ENCODE peak calls at places on chromosomes 6 and 20, in nine cellular contexts. V is hepatocyte; B is CD8-positive, alpha-beta T cell; Q is brain microvascular endothelial cell; U is progenitor cell of endocrine pancreas; Z is mesothelial cell of epicardium; O is heart right ventricle; Y is cardiac fibroblast; X is B cell. K is an unnamed sample.

GRCh38 chr6:122798099-122798641 is 9.1 kb downstream of the SMPDL3A start:
- DNase-seq in Y (peak; percentile 82), V (peak; percentile 87), B (no peak), X (no peak), O (no peak), Q (peak; percentile 76), U (no peak), Z (no peak), K (no peak)

GRCh38 chr6:44094403-44095242 is 32.6 kb downstream of the MRPL14 start:
- DNase-seq in O (no peak), Q (no peak), U (no peak), X (no peak), V (peak; percentile 64), B (no peak), Y (no peak), Z (no peak), K (no peak)

GRCh38 chr6:33787336-33787953 is 1.5 kb downstream of the LEMD2 start:
- DNase-seq in O (no peak), U (no peak), Z (no peak), X (no peak), Y (peak; percentile 53), B (no peak), V (no peak), Q (no peak), K (no peak)

GRCh38 chr20:37360515-37361115 is 14.7 kb downstream of the SRC start:
- DNase-seq in B (no peak), U (no peak), X (no peak), Y (no peak), O (no peak), Q (no peak), V (no peak), Z (no peak), K (no peak)

GRCh38 chr6:138690975-138691594 is 82.5 kb upstream of the CCDC28A start:
- DNase-seq in Y (no peak), O (no peak), X (no peak), Q (no peak), B (no peak), Z (no peak), U (no peak), V (no peak), K (no peak)

GRCh38 chr6:139777202-139777970 is 402.9 kb upstream of the CITED2 start:
- DNase-seq in V (no peak), Q (no peak), Y (no peak), Z (no peak), X (no peak), O (no peak), U (no peak), B (no peak), K (no peak)

GRCh38 chr20:57657537-57658446 is 37.6 kb upstream of the ZBP1 start:
- DNase-seq in Y (no peak), X (peak; percentile 35), Q (no peak), O (peak; percentile 44), Z (peak; percentile 17), U (no peak), B (peak; percentile 85), V (no peak), K (peak; percentile 59)

GRCh38 chr6:31287621-31288020 is 15.7 kb upstream of the HLA-C start:
- DNase-seq in U (no peak), B (no peak), X (no peak), O (no peak), Y (no peak), Q (no peak), Z (no peak), V (no peak), K (no peak)

GRCh38 chr6:127118505-127119360 is at the start of gene RSPO3:
- DNase-seq in Y (peak; percentile 52), Q (peak; percentile 21), X (peak; percentile 17), V (peak; percentile 44), U (peak; percentile 15), B (no peak), O (no peak), Z (peak; percentile 26), K (peak; percentile 72)

GRCh38 chr6:167409689-167410088 is 84.8 kb downstream of the TTLL2 start:
- DNase-seq in Y (no peak), Q (no peak), V (no peak), X (no peak), U (no peak), B (no peak), Z (no peak), O (no peak), K (no peak)

GRCh38 chr6:27608916-27609883 is 136.3 kb upstream of the ZNF184 start:
- DNase-seq in Y (peak; percentile 88), U (no peak), Q (peak; percentile 77), Z (no peak), B (no peak), X (no peak), O (no peak), V (peak; percentile 79), K (no peak)

GRCh38 chr6:141359953-141360352 is 772.8 kb upstream of the GJE1 start:
- DNase-seq in B (no peak), V (no peak), U (no peak), Q (peak; percentile 57), Y (peak; percentile 29), Z (no peak), X (no peak), O (peak; percentile 6), K (no peak)

GRCh38 chr6:4803343-4803744 is 27.1 kb downstream of the CDYL start:
- DNase-seq in Q (no peak), V (no peak), Z (no peak), O (no peak), Y (no peak), B (no peak), X (no peak), U (no peak), K (no peak)

GRCh38 chr20:1391640-1392442 is 1.0 kb downstream of the FKBP1A start:
- DNase-seq in U (no peak), Q (no peak), X (no peak), V (peak; percentile 30), O (no peak), Z (no peak), B (no peak), Y (peak; percentile 37), K (no peak)

GRCh38 chr6:147507162-147508072 is 1.1 kb upstream of the SAMD5 start:
- DNase-seq in Z (no peak), Y (peak; percentile 7), U (peak; percentile 23), X (no peak), Q (peak; percentile 16), B (no peak), V (peak; percentile 34), O (no peak), K (no peak)

GRCh38 chr20:22438926-22439325 is 145.4 kb downstream of the FOXA2 start:
- DNase-seq in O (no peak), X (no peak), U (no peak), V (no peak), B (no peak), Y (no peak), Q (no peak), Z (no peak), K (no peak)
- TF ChIP-seq CTCF in O (no peak), X (no peak), U (peak; percentile 46), V (peak; percentile 12), B (no peak), Y (peak; percentile 16), Q (no peak), Z (no peak), K (peak; percentile 53)

DNA sequence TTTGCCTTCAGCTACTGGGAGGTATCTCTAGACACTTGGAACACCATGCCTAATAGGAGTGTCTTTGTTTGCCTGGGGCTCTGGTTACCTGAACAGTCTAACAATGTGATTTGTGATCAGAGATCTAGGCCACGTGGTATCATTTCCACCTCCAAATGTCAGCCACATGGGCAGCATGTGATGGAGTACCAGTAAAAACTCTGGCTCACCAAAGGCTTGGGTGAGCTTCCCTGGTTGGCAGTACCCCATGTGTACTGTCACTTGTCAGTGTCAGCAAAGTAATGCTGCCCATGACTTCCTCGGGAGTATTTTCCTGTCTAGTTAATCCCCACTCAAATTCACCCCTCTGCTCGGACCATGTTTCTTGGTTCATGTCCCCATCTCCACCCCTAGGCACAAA is 195.2 kb upstream of the LRFN2 start:
- DNase-seq in Z (no peak), B (no peak), V (no peak), O (no peak), U (no peak), X (no peak), Q (no peak), Y (no peak), K (no peak)
- TF ChIP-seq CTCF in Z (no peak), B (no peak), V (no peak), O (no peak), U (no peak), X (no peak), Q (no peak), Y (no peak), K (no peak)

DNA sequence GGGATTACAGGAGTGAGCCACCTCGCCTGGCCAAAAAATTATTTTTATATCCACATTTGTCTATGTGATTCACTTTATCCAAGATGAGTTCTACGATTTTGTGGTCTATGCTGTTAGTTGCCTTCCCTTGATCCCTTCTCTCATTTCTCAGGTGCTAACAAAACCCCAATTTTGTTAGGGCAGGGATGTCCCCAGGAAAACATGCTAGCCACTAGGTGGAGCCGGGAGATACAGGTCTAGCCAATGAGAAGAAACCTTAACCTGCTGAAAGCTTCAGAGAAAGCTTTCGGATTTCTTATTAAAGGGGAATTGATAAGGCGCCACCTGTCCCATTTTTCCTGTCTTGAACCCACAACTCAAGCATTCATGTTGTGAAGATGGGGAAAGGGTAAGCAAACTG is 167.4 kb upstream of the OLIG3 start:
- DNase-seq in U (no peak), Y (peak; percentile 52), O (peak; percentile 16), B (peak; percentile 54), Q (no peak), Z (no peak), V (no peak), X (no peak), K (no peak)
- TF ChIP-seq CTCF in U (no peak), Y (peak; percentile 74), O (peak; percentile 47), B (peak; percentile 26), Q (peak; percentile 81), Z (no peak), V (peak; percentile 18), X (peak; percentile 58), K (peak; percentile 40)

GRCh38 chr6:15513801-15514711 is 148.8 kb downstream of the DTNBP1 start:
- DNase-seq in U (no peak), B (no peak), Z (no peak), O (no peak), Y (no peak), V (no peak), Q (no peak), X (no peak), K (no peak)

GRCh38 chr6:15511248-15512125 is 151.3 kb downstream of the DTNBP1 start:
- DNase-seq in X (no peak), Y (no peak), O (peak; percentile 71), Q (no peak), B (no peak), U (no peak), Z (no peak), V (no peak), K (no peak)

GRCh38 chr6:15510536-15511247 is 152.1 kb downstream of the DTNBP1 start:
- DNase-seq in Q (no peak), O (no peak), X (no peak), Y (no peak), V (no peak), B (no peak), Z (no peak), U (no peak), K (no peak)

GRCh38 chr6:15513131-15513771 is 149.6 kb downstream of the DTNBP1 start:
- DNase-seq in B (no peak), X (no peak), V (no peak), U (no peak), Y (no peak), Z (no peak), Q (no peak), O (no peak), K (no peak)

DNA sequence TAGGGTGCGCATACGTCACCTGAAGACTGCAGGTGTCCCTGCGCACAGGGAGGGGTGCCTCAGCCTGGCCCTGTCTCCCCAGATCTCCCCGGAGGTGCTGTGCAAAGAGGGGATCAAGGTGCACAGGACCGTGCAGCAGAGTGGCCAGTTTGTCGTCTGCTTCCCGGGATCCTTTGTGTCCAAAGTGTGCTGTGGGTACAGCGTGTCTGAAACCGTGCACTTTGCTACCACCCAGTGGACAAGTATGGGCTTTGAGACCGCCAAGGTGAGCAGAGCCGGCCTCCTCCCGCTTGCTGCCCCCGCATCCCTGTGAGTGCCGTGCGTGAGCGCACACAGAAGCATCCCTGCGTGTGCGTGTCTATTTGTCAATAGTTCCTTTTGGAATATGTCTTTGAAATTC is 150.7 kb downstream of the DTNBP1 start:
- DNase-seq in Q (no peak), O (peak; percentile 38), V (no peak), Z (no peak), X (no peak), U (no peak), B (no peak), Y (no peak), K (no peak)
- TF ChIP-seq CTCF in Q (peak; percentile 44), O (peak; percentile 52), V (peak; percentile 26), Z (no peak), X (no peak), U (peak; percentile 19), B (no peak), Y (no peak), K (peak; percentile 57)

K was measured in type B pancreatic cell.